ENCODE peak calls at places on chromosomes 13 and 19, in four cellular contexts. L is A549, W is K562, N is HCT116. H is an unnamed sample.

GRCh38 chr13:98301721-98302120 is 124.7 kb upstream of the RNF113B start:
- DNase-seq in W (no peak), L (no peak), N (no peak), H (no peak)

GRCh38 chr19:31071157-31071855 is 277.9 kb downstream of the TSHZ3 start:
- DNase-seq in N (no peak), W (no peak), L (no peak), H (no peak)

GRCh38 chr13:50645092-50645491 is 198.4 kb downstream of the DLEU7 start:
- DNase-seq in W (no peak), N (no peak), L (no peak), H (no peak)

GRCh38 chr13:31207630-31208549 is 8.1 kb downstream of the B3GLCT start:
- DNase-seq in W (no peak), N (no peak), L (no peak), H (no peak)

GRCh38 chr19:38669532-38669931 is 22.1 kb downstream of the ACTN4 start:
- DNase-seq in W (no peak), L (no peak), N (no peak), H (no peak)

GRCh38 chr13:73952683-73953082 is 181.5 kb downstream of the KLF12 start:
- DNase-seq in W (no peak), N (no peak), L (no peak), H (no peak)

GRCh38 chr19:6739884-6740588 is 556 bp downstream of the TRIP10 start:
- DNase-seq in W (peak; percentile 85), L (peak; percentile 50), N (no peak), H (peak; percentile 51)

GRCh38 chr13:30607908-30608307 is 9.8 kb upstream of the USPL1 start:
- DNase-seq in N (no peak), W (no peak), L (no peak), H (no peak)

GRCh38 chr13:109724603-109725002 is 61.8 kb downstream of the IRS2 start:
- DNase-seq in N (no peak), L (no peak), W (no peak), H (no peak)

GRCh38 chr19:35177377-35178274 is 23.1 kb downstream of the FXYD5 start:
- DNase-seq in L (no peak), N (no peak), W (no peak), H (no peak)
- TF ChIP-seq MAX in L (no peak), N (no peak), W (no peak), H (no peak)

DNA sequence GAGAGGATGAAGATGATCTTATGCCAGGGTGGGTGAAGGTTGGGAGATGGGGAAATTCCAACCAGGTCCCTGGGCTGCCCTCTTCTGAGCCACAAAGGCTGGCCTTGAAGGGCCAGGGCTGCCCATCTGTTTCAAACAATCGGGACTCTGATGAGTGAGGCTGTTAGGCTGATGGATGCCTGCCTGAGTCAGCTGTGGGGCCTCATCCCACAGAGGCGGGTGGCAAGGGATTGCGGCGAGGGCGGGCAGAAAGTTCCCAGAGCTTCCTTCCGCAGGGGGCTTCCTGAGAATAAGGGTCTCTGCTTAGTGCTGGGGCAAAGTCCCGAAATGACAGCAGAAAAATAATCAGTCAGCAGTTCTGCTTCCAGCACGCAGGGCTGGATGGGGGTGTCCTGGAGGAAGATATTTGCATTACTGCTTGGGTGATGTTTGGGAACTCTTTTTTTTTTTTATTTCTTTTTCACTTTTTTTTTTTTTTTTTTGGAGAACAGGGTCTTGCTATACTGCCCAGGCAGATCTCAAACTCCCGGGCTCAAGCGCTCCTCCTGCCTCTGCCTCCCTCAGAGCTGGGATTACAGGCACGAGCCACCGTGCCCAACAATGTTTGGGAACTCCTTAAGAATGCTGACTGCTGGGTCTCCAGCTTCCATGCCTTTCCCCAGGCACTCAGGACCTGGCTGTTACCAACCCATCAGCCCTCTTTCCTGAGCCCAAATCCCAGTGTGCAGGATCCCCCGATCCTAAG is 14.1 kb downstream of the SH3GL1 start:
- DNase-seq in N (no peak), W (no peak), L (no peak), H (no peak)
- TF ChIP-seq MAX in N (no peak), W (no peak), L (no peak), H (no peak)

DNA sequence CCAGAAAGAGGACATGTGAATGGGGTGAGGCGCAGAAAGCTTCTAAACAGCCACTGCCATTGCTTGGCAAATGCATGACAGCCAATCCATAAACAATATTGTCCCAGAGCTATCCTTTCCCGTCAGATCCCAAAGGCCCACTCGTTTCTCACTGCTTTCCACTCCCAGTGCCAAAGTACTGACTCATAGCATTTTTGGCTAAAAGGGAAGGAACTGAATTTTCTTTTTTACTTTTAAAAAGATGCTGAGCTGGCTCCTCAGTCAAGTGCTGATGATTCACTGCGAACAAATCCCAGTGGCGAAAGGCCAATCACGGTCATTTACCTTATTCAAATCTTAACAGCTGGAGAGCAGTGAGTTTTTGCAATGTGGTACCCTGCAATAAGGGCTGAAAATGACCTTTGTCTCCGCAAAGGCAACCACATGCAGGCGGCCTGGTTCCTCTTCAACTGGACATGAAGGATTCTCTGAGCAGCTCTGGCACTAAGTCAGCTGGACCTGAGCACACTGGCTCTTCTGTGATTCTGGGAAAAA is 151.7 kb downstream of the DCLK1 start:
- DNase-seq in N (no peak), W (no peak), L (no peak), H (no peak)
- TF ChIP-seq MAX in N (no peak), W (no peak), L (no peak), H (no peak)

GRCh38 chr13:27263438-27263837 is 7.2 kb upstream of the RASL11A start:
- DNase-seq in N (no peak), W (no peak), L (no peak), H (no peak)

GRCh38 chr13:27259831-27260230 is 8.5 kb downstream of the RPL21 start:
- DNase-seq in W (no peak), L (no peak), N (no peak), H (no peak)

GRCh38 chr13:27262546-27262945 is 8.1 kb upstream of the RASL11A start:
- DNase-seq in N (no peak), L (no peak), W (no peak), H (no peak)

GRCh38 chr13:27258637-27259377 is 7.4 kb downstream of the RPL21 start:
- DNase-seq in N (no peak), W (no peak), L (no peak), H (no peak)

GRCh38 chr13:27261376-27261775 is 9.3 kb upstream of the RASL11A start:
- DNase-seq in L (no peak), N (no peak), W (no peak), H (no peak)
- TF ChIP-seq MAX in L (no peak), N (no peak), W (no peak), H (no peak)

GRCh38 chr13:65926750-65927171 is 1303.4 kb downstream of the PCDH9 start:
- DNase-seq in W (peak; percentile 3), N (peak; percentile 7), L (peak; percentile 12), H (peak; percentile 66)

GRCh38 chr13:65917731-65918130 is 1312.4 kb downstream of the PCDH9 start:
- DNase-seq in N (no peak), L (no peak), W (no peak), H (no peak)

GRCh38 chr13:65921933-65922332 is 1308.2 kb downstream of the PCDH9 start:
- DNase-seq in L (no peak), N (no peak), W (no peak), H (no peak)
- TF ChIP-seq MAX in L (no peak), N (no peak), W (no peak), H (no peak)

GRCh38 chr19:36089847-36090246 is 21.1 kb upstream of the OVOL3 start:
- DNase-seq in W (no peak), N (no peak), L (no peak), H (no peak)

GRCh38 chr19:36092566-36092965 is 18.4 kb upstream of the OVOL3 start:
- DNase-seq in L (no peak), W (no peak), N (no peak), H (no peak)

GRCh38 chr19:36093687-36094086 is 17.3 kb upstream of the OVOL3 start:
- DNase-seq in N (no peak), W (no peak), L (no peak), H (no peak)

GRCh38 chr19:36090930-36091695 is 19.8 kb upstream of the OVOL3 start:
- DNase-seq in W (no peak), N (no peak), L (no peak), H (no peak)

GRCh38 chr19:36093146-36093662 is 17.7 kb upstream of the OVOL3 start:
- DNase-seq in L (no peak), N (no peak), W (no peak), H (no peak)
- TF ChIP-seq MAX in L (no peak), N (no peak), W (no peak), H (no peak)

GRCh38 chr19:49151339-49152217 is 3.6 kb downstream of the HRC start:
- DNase-seq in L (peak; percentile 91), N (peak; percentile 98), W (peak; percentile 93), H (peak; percentile 99)
- TF ChIP-seq MAX in L (peak; percentile 98), N (peak; percentile 99), W (peak; percentile 98), H (peak; percentile 97)

H was measured in WTC11.